ENCODE peak calls at places on chromosomes 4 and X, in six cellular contexts. One of them, this sample, is unnamed.

GRCh38 chrX:52341493-52341892 is 27.3 kb upstream of the XAGE2 start:
- DNase-seq in activated CD4-positive, alpha-beta T cell treated with anti-CD3 and anti-CD28 coated beads, Interleukin-2, amount 50 U/mL, for 24 hours: no peak
- DNase-seq in NCI-H510A treated with DMSO at 0.1 percent for 48 hours: no peak
- DNase-seq in effector memory CD4-positive, alpha-beta T cell: no peak
- DNase-seq in stimulated activated CD4-positive, alpha-beta T cell treated with anti-CD3 and anti-CD28 coated beads, Interleukin-15, amount 100 ng/mL, for 1 hour: no peak
- DNase-seq in CD8-positive, alpha-beta T cell: no peak
- DNase-seq in this sample: no peak

GRCh38 chr4:61301285-61301684 is 101.2 kb downstream of the ADGRL3 start:
- DNase-seq in activated CD4-positive, alpha-beta T cell treated with anti-CD3 and anti-CD28 coated beads, Interleukin-2, amount 50 U/mL, for 24 hours: no peak
- DNase-seq in NCI-H510A treated with DMSO at 0.1 percent for 48 hours: peak; percentile 15
- DNase-seq in effector memory CD4-positive, alpha-beta T cell: no peak
- DNase-seq in stimulated activated CD4-positive, alpha-beta T cell treated with anti-CD3 and anti-CD28 coated beads, Interleukin-15, amount 100 ng/mL, for 1 hour: no peak
- DNase-seq in CD8-positive, alpha-beta T cell: no peak
- DNase-seq in this sample: no peak

GRCh38 chr4:79331126-79331876 is 5.4 kb upstream of the NAA11 start:
- DNase-seq in activated CD4-positive, alpha-beta T cell treated with anti-CD3 and anti-CD28 coated beads, Interleukin-2, amount 50 U/mL, for 24 hours: no peak
- DNase-seq in NCI-H510A treated with DMSO at 0.1 percent for 48 hours: no peak
- DNase-seq in effector memory CD4-positive, alpha-beta T cell: no peak
- DNase-seq in stimulated activated CD4-positive, alpha-beta T cell treated with anti-CD3 and anti-CD28 coated beads, Interleukin-15, amount 100 ng/mL, for 1 hour: no peak
- DNase-seq in CD8-positive, alpha-beta T cell: no peak
- DNase-seq in this sample: peak; percentile 92

GRCh38 chr4:48012819-48013218 is 3.7 kb downstream of the CNGA1 start:
- DNase-seq in activated CD4-positive, alpha-beta T cell treated with anti-CD3 and anti-CD28 coated beads, Interleukin-2, amount 50 U/mL, for 24 hours: no peak
- DNase-seq in NCI-H510A treated with DMSO at 0.1 percent for 48 hours: no peak
- DNase-seq in effector memory CD4-positive, alpha-beta T cell: no peak
- DNase-seq in stimulated activated CD4-positive, alpha-beta T cell treated with anti-CD3 and anti-CD28 coated beads, Interleukin-15, amount 100 ng/mL, for 1 hour: no peak
- DNase-seq in CD8-positive, alpha-beta T cell: no peak
- DNase-seq in this sample: no peak

GRCh38 chrX:54808109-54808604 is 612 bp downstream of the MAGED2 start:
- DNase-seq in activated CD4-positive, alpha-beta T cell treated with anti-CD3 and anti-CD28 coated beads, Interleukin-2, amount 50 U/mL, for 24 hours: peak; percentile 8
- DNase-seq in NCI-H510A treated with DMSO at 0.1 percent for 48 hours: peak; percentile 68
- DNase-seq in effector memory CD4-positive, alpha-beta T cell: peak; percentile 21
- DNase-seq in stimulated activated CD4-positive, alpha-beta T cell treated with anti-CD3 and anti-CD28 coated beads, Interleukin-15, amount 100 ng/mL, for 1 hour: peak; percentile 3
- DNase-seq in CD8-positive, alpha-beta T cell: peak; percentile 66
- DNase-seq in this sample: peak; percentile 8

GRCh38 chrX:80430826-80431501 is 10.7 kb downstream of the TENT5D start:
- DNase-seq in activated CD4-positive, alpha-beta T cell treated with anti-CD3 and anti-CD28 coated beads, Interleukin-2, amount 50 U/mL, for 24 hours: no peak
- DNase-seq in NCI-H510A treated with DMSO at 0.1 percent for 48 hours: no peak
- DNase-seq in effector memory CD4-positive, alpha-beta T cell: no peak
- DNase-seq in stimulated activated CD4-positive, alpha-beta T cell treated with anti-CD3 and anti-CD28 coated beads, Interleukin-15, amount 100 ng/mL, for 1 hour: no peak
- DNase-seq in CD8-positive, alpha-beta T cell: no peak
- DNase-seq in this sample: no peak

GRCh38 chr4:160319221-160319867 is 1216.5 kb downstream of the RAPGEF2 start:
- DNase-seq in activated CD4-positive, alpha-beta T cell treated with anti-CD3 and anti-CD28 coated beads, Interleukin-2, amount 50 U/mL, for 24 hours: no peak
- DNase-seq in NCI-H510A treated with DMSO at 0.1 percent for 48 hours: no peak
- DNase-seq in effector memory CD4-positive, alpha-beta T cell: no peak
- DNase-seq in stimulated activated CD4-positive, alpha-beta T cell treated with anti-CD3 and anti-CD28 coated beads, Interleukin-15, amount 100 ng/mL, for 1 hour: no peak
- DNase-seq in CD8-positive, alpha-beta T cell: no peak
- DNase-seq in this sample: no peak

GRCh38 chrX:17511556-17511955 is 136.6 kb downstream of the NHS start:
- DNase-seq in activated CD4-positive, alpha-beta T cell treated with anti-CD3 and anti-CD28 coated beads, Interleukin-2, amount 50 U/mL, for 24 hours: no peak
- DNase-seq in NCI-H510A treated with DMSO at 0.1 percent for 48 hours: no peak
- DNase-seq in effector memory CD4-positive, alpha-beta T cell: no peak
- DNase-seq in stimulated activated CD4-positive, alpha-beta T cell treated with anti-CD3 and anti-CD28 coated beads, Interleukin-15, amount 100 ng/mL, for 1 hour: no peak
- DNase-seq in CD8-positive, alpha-beta T cell: no peak
- DNase-seq in this sample: no peak

GRCh38 chr4:95672811-95673210 is 124.0 kb upstream of the UNC5C start:
- DNase-seq in activated CD4-positive, alpha-beta T cell treated with anti-CD3 and anti-CD28 coated beads, Interleukin-2, amount 50 U/mL, for 24 hours: no peak
- DNase-seq in NCI-H510A treated with DMSO at 0.1 percent for 48 hours: no peak
- DNase-seq in effector memory CD4-positive, alpha-beta T cell: no peak
- DNase-seq in stimulated activated CD4-positive, alpha-beta T cell treated with anti-CD3 and anti-CD28 coated beads, Interleukin-15, amount 100 ng/mL, for 1 hour: no peak
- DNase-seq in CD8-positive, alpha-beta T cell: no peak
- DNase-seq in this sample: no peak

GRCh38 chrX:106894392-106894909 is 8.7 kb downstream of the RIPPLY1 start:
- DNase-seq in activated CD4-positive, alpha-beta T cell treated with anti-CD3 and anti-CD28 coated beads, Interleukin-2, amount 50 U/mL, for 24 hours: no peak
- DNase-seq in NCI-H510A treated with DMSO at 0.1 percent for 48 hours: peak; percentile 50
- DNase-seq in effector memory CD4-positive, alpha-beta T cell: no peak
- DNase-seq in stimulated activated CD4-positive, alpha-beta T cell treated with anti-CD3 and anti-CD28 coated beads, Interleukin-15, amount 100 ng/mL, for 1 hour: peak; percentile 7
- DNase-seq in CD8-positive, alpha-beta T cell: peak; percentile 58
- DNase-seq in this sample: no peak

GRCh38 chrX:71619193-71619592 is 882 bp upstream of the CXCR3 start:
- DNase-seq in activated CD4-positive, alpha-beta T cell treated with anti-CD3 and anti-CD28 coated beads, Interleukin-2, amount 50 U/mL, for 24 hours: no peak
- DNase-seq in NCI-H510A treated with DMSO at 0.1 percent for 48 hours: no peak
- DNase-seq in effector memory CD4-positive, alpha-beta T cell: peak; percentile 51
- DNase-seq in stimulated activated CD4-positive, alpha-beta T cell treated with anti-CD3 and anti-CD28 coated beads, Interleukin-15, amount 100 ng/mL, for 1 hour: peak; percentile 26
- DNase-seq in CD8-positive, alpha-beta T cell: no peak
- DNase-seq in this sample: no peak

GRCh38 chr4:186954506-186954905 is 230.8 kb upstream of the FAT1 start:
- DNase-seq in activated CD4-positive, alpha-beta T cell treated with anti-CD3 and anti-CD28 coated beads, Interleukin-2, amount 50 U/mL, for 24 hours: no peak
- DNase-seq in NCI-H510A treated with DMSO at 0.1 percent for 48 hours: no peak
- DNase-seq in effector memory CD4-positive, alpha-beta T cell: no peak
- DNase-seq in stimulated activated CD4-positive, alpha-beta T cell treated with anti-CD3 and anti-CD28 coated beads, Interleukin-15, amount 100 ng/mL, for 1 hour: no peak
- DNase-seq in CD8-positive, alpha-beta T cell: no peak
- DNase-seq in this sample: no peak

GRCh38 chr4:8251110-8251883 is 18.3 kb upstream of the HTRA3 start:
- DNase-seq in activated CD4-positive, alpha-beta T cell treated with anti-CD3 and anti-CD28 coated beads, Interleukin-2, amount 50 U/mL, for 24 hours: no peak
- DNase-seq in NCI-H510A treated with DMSO at 0.1 percent for 48 hours: no peak
- DNase-seq in effector memory CD4-positive, alpha-beta T cell: no peak
- DNase-seq in stimulated activated CD4-positive, alpha-beta T cell treated with anti-CD3 and anti-CD28 coated beads, Interleukin-15, amount 100 ng/mL, for 1 hour: no peak
- DNase-seq in CD8-positive, alpha-beta T cell: no peak
- DNase-seq in this sample: no peak

GRCh38 chr4:181962321-181962720 is 280.9 kb upstream of the TENM3 start:
- DNase-seq in activated CD4-positive, alpha-beta T cell treated with anti-CD3 and anti-CD28 coated beads, Interleukin-2, amount 50 U/mL, for 24 hours: no peak
- DNase-seq in NCI-H510A treated with DMSO at 0.1 percent for 48 hours: no peak
- DNase-seq in effector memory CD4-positive, alpha-beta T cell: no peak
- DNase-seq in stimulated activated CD4-positive, alpha-beta T cell treated with anti-CD3 and anti-CD28 coated beads, Interleukin-15, amount 100 ng/mL, for 1 hour: no peak
- DNase-seq in CD8-positive, alpha-beta T cell: no peak
- DNase-seq in this sample: no peak

GRCh38 chr4:162952232-162952631 is 214.5 kb downstream of the NAF1 start:
- DNase-seq in activated CD4-positive, alpha-beta T cell treated with anti-CD3 and anti-CD28 coated beads, Interleukin-2, amount 50 U/mL, for 24 hours: no peak
- DNase-seq in NCI-H510A treated with DMSO at 0.1 percent for 48 hours: no peak
- DNase-seq in effector memory CD4-positive, alpha-beta T cell: no peak
- DNase-seq in stimulated activated CD4-positive, alpha-beta T cell treated with anti-CD3 and anti-CD28 coated beads, Interleukin-15, amount 100 ng/mL, for 1 hour: no peak
- DNase-seq in CD8-positive, alpha-beta T cell: no peak
- DNase-seq in this sample: no peak

GRCh38 chrX:12702509-12703091 is 88.6 kb upstream of the PRPS2 start:
- DNase-seq in activated CD4-positive, alpha-beta T cell treated with anti-CD3 and anti-CD28 coated beads, Interleukin-2, amount 50 U/mL, for 24 hours: no peak
- DNase-seq in NCI-H510A treated with DMSO at 0.1 percent for 48 hours: peak; percentile 26
- DNase-seq in effector memory CD4-positive, alpha-beta T cell: no peak
- DNase-seq in stimulated activated CD4-positive, alpha-beta T cell treated with anti-CD3 and anti-CD28 coated beads, Interleukin-15, amount 100 ng/mL, for 1 hour: no peak
- DNase-seq in CD8-positive, alpha-beta T cell: no peak
- DNase-seq in this sample: no peak

GRCh38 chr4:75985116-75985515 is 5.6 kb downstream of the SDAD1 start:
- DNase-seq in activated CD4-positive, alpha-beta T cell treated with anti-CD3 and anti-CD28 coated beads, Interleukin-2, amount 50 U/mL, for 24 hours: no peak
- DNase-seq in NCI-H510A treated with DMSO at 0.1 percent for 48 hours: no peak
- DNase-seq in effector memory CD4-positive, alpha-beta T cell: no peak
- DNase-seq in stimulated activated CD4-positive, alpha-beta T cell treated with anti-CD3 and anti-CD28 coated beads, Interleukin-15, amount 100 ng/mL, for 1 hour: no peak
- DNase-seq in CD8-positive, alpha-beta T cell: no peak
- DNase-seq in this sample: no peak

GRCh38 chr4:103410401-103410800 is 212.3 kb upstream of the CENPE start:
- DNase-seq in activated CD4-positive, alpha-beta T cell treated with anti-CD3 and anti-CD28 coated beads, Interleukin-2, amount 50 U/mL, for 24 hours: no peak
- DNase-seq in NCI-H510A treated with DMSO at 0.1 percent for 48 hours: no peak
- DNase-seq in effector memory CD4-positive, alpha-beta T cell: no peak
- DNase-seq in stimulated activated CD4-positive, alpha-beta T cell treated with anti-CD3 and anti-CD28 coated beads, Interleukin-15, amount 100 ng/mL, for 1 hour: no peak
- DNase-seq in CD8-positive, alpha-beta T cell: no peak
- DNase-seq in this sample: no peak

GRCh38 chrX:79288723-79289122 is 78.4 kb downstream of the ITM2A start:
- DNase-seq in activated CD4-positive, alpha-beta T cell treated with anti-CD3 and anti-CD28 coated beads, Interleukin-2, amount 50 U/mL, for 24 hours: no peak
- DNase-seq in NCI-H510A treated with DMSO at 0.1 percent for 48 hours: no peak
- DNase-seq in effector memory CD4-positive, alpha-beta T cell: no peak
- DNase-seq in stimulated activated CD4-positive, alpha-beta T cell treated with anti-CD3 and anti-CD28 coated beads, Interleukin-15, amount 100 ng/mL, for 1 hour: no peak
- DNase-seq in CD8-positive, alpha-beta T cell: no peak
- DNase-seq in this sample: no peak

GRCh38 chrX:141989802-141990201 is 86.1 kb downstream of the MAGEC1 start:
- DNase-seq in activated CD4-positive, alpha-beta T cell treated with anti-CD3 and anti-CD28 coated beads, Interleukin-2, amount 50 U/mL, for 24 hours: no peak
- DNase-seq in NCI-H510A treated with DMSO at 0.1 percent for 48 hours: no peak
- DNase-seq in effector memory CD4-positive, alpha-beta T cell: no peak
- DNase-seq in stimulated activated CD4-positive, alpha-beta T cell treated with anti-CD3 and anti-CD28 coated beads, Interleukin-15, amount 100 ng/mL, for 1 hour: no peak
- DNase-seq in CD8-positive, alpha-beta T cell: no peak
- DNase-seq in this sample: no peak

GRCh38 chrX:41308884-41309655 is 24.9 kb upstream of the DDX3X start:
- DNase-seq in activated CD4-positive, alpha-beta T cell treated with anti-CD3 and anti-CD28 coated beads, Interleukin-2, amount 50 U/mL, for 24 hours: no peak
- DNase-seq in NCI-H510A treated with DMSO at 0.1 percent for 48 hours: no peak
- DNase-seq in effector memory CD4-positive, alpha-beta T cell: no peak
- DNase-seq in stimulated activated CD4-positive, alpha-beta T cell treated with anti-CD3 and anti-CD28 coated beads, Interleukin-15, amount 100 ng/mL, for 1 hour: no peak
- DNase-seq in CD8-positive, alpha-beta T cell: no peak
- DNase-seq in this sample: no peak

GRCh38 chrX:33211356-33212254 is at the start of gene DMD:
- DNase-seq in activated CD4-positive, alpha-beta T cell treated with anti-CD3 and anti-CD28 coated beads, Interleukin-2, amount 50 U/mL, for 24 hours: no peak
- DNase-seq in NCI-H510A treated with DMSO at 0.1 percent for 48 hours: no peak
- DNase-seq in effector memory CD4-positive, alpha-beta T cell: no peak
- DNase-seq in stimulated activated CD4-positive, alpha-beta T cell treated with anti-CD3 and anti-CD28 coated beads, Interleukin-15, amount 100 ng/mL, for 1 hour: no peak
- DNase-seq in CD8-positive, alpha-beta T cell: no peak
- DNase-seq in this sample: no peak

GRCh38 chr4:2940267-2941137 is 22.7 kb downstream of the NOP14 start:
- DNase-seq in activated CD4-positive, alpha-beta T cell treated with anti-CD3 and anti-CD28 coated beads, Interleukin-2, amount 50 U/mL, for 24 hours: no peak
- DNase-seq in NCI-H510A treated with DMSO at 0.1 percent for 48 hours: no peak
- DNase-seq in effector memory CD4-positive, alpha-beta T cell: no peak
- DNase-seq in stimulated activated CD4-positive, alpha-beta T cell treated with anti-CD3 and anti-CD28 coated beads, Interleukin-15, amount 100 ng/mL, for 1 hour: no peak
- DNase-seq in CD8-positive, alpha-beta T cell: peak; percentile 47
- DNase-seq in this sample: no peak

GRCh38 chr4:176258135-176258534 is 10.9 kb downstream of the ASB5 start:
- DNase-seq in activated CD4-positive, alpha-beta T cell treated with anti-CD3 and anti-CD28 coated beads, Interleukin-2, amount 50 U/mL, for 24 hours: no peak
- DNase-seq in NCI-H510A treated with DMSO at 0.1 percent for 48 hours: no peak
- DNase-seq in effector memory CD4-positive, alpha-beta T cell: no peak
- DNase-seq in stimulated activated CD4-positive, alpha-beta T cell treated with anti-CD3 and anti-CD28 coated beads, Interleukin-15, amount 100 ng/mL, for 1 hour: no peak
- DNase-seq in CD8-positive, alpha-beta T cell: no peak
- DNase-seq in this sample: no peak

GRCh38 chrX:68455151-68455510 is 21.8 kb upstream of the OPHN1 start:
- DNase-seq in activated CD4-positive, alpha-beta T cell treated with anti-CD3 and anti-CD28 coated beads, Interleukin-2, amount 50 U/mL, for 24 hours: no peak
- DNase-seq in NCI-H510A treated with DMSO at 0.1 percent for 48 hours: no peak
- DNase-seq in effector memory CD4-positive, alpha-beta T cell: no peak
- DNase-seq in stimulated activated CD4-positive, alpha-beta T cell treated with anti-CD3 and anti-CD28 coated beads, Interleukin-15, amount 100 ng/mL, for 1 hour: no peak
- DNase-seq in CD8-positive, alpha-beta T cell: no peak
- DNase-seq in this sample: no peak

This sample was measured in SK-N-MC.